ENCODE peak calls at places on chromosomes 4 and X, in nine cellular contexts. Y, N, J, U, K, D, T, B and O are unnamed samples.

GRCh38 chr4:83115000-83115399 is 471 bp upstream of the PLAC8 start:
- DNase-seq in K (no peak), T (peak; percentile 46), N (no peak), U (no peak), J (peak; percentile 29), D (no peak), B (no peak), Y (no peak), O (no peak)

GRCh38 chr4:187972135-187972534 is 23.4 kb upstream of the ZFP42 start:
- DNase-seq in U (no peak), K (no peak), N (no peak), T (no peak), J (no peak), Y (no peak), D (no peak), B (no peak), O (no peak)

GRCh38 chrX:152881289-152881688 is 16.6 kb upstream of the ZNF185 start:
- DNase-seq in J (no peak), N (no peak), Y (no peak), B (no peak), K (no peak), U (no peak), D (no peak), T (no peak), O (no peak)

GRCh38 chr4:110132822-110133719 is 65.3 kb downstream of the ELOVL6 start:
- DNase-seq in Y (no peak), T (no peak), K (peak; percentile 64), J (peak; percentile 11), B (no peak), N (no peak), D (peak; percentile 34), U (no peak), O (no peak)

GRCh38 chr4:53541577-53542206 is 49.6 kb downstream of the LNX1 start:
- DNase-seq in Y (no peak), U (no peak), D (no peak), B (no peak), K (no peak), N (peak; percentile 57), J (peak; percentile 83), T (peak; percentile 88), O (no peak)

GRCh38 chr4:185803015-185803414 is 9.0 kb downstream of the SORBS2 start:
- DNase-seq in Y (no peak), D (no peak), T (peak; percentile 39), J (no peak), B (no peak), U (no peak), N (no peak), K (no peak), O (no peak)

GRCh38 chrX:28039258-28039657 is 58.0 kb upstream of the DCAF8L1 start:
- DNase-seq in K (no peak), B (no peak), N (no peak), J (no peak), D (no peak), T (no peak), Y (no peak), U (no peak), O (no peak)

GRCh38 chr4:153538408-153539057 is 72.4 kb downstream of the TMEM131L start:
- DNase-seq in B (no peak), K (no peak), D (no peak), T (peak; percentile 68), J (no peak), Y (no peak), U (no peak), N (peak; percentile 36), O (no peak)

GRCh38 chrX:70268034-70268433 is at the start of gene ARR3:
- DNase-seq in N (no peak), D (no peak), U (no peak), B (no peak), J (no peak), Y (no peak), K (no peak), T (no peak), O (no peak)

GRCh38 chr4:89119836-89120235 is 8.5 kb downstream of the TIGD2 start:
- DNase-seq in K (no peak), Y (no peak), N (no peak), D (no peak), T (no peak), J (peak; percentile 33), U (no peak), B (no peak), O (no peak)

GRCh38 chr4:53706422-53707032 is 115.2 kb upstream of the LNX1 start:
- DNase-seq in B (no peak), U (peak; percentile 15), N (peak; percentile 40), J (peak; percentile 87), T (peak; percentile 87), D (peak; percentile 32), Y (no peak), K (peak; percentile 56), O (no peak)

GRCh38 chr4:184362338-184362737 is 112.0 kb downstream of the IRF2 start:
- DNase-seq in D (no peak), K (peak; percentile 5), Y (no peak), J (no peak), T (no peak), U (no peak), N (no peak), B (no peak), O (no peak)
- H3K4me1 ChIP-seq in D (no peaks in the 10 kb centered on the region), K (no peaks in the 10 kb centered on the region), Y (no peaks in the 10 kb centered on the region), J (peaks cover 3% of the 10 kb centered on the region), T (no peaks in the 10 kb centered on the region), U (no peaks in the 10 kb centered on the region), N (no peaks in the 10 kb centered on the region), B (peaks cover 1% of the 10 kb centered on the region), O (peaks cover 11% of the 10 kb centered on the region)

GRCh38 chrX:826026-826425 is 195.4 kb downstream of the SHOX start:
- DNase-seq in K (no peak), T (no peak), U (no peak), B (no peak), N (no peak), J (no peak), D (no peak), Y (no peak), O (no peak)
- H3K4me3 ChIP-seq in K (no peak overlapping the region), T (no peak overlapping the region), U (no peak overlapping the region), B (peak overlapping the region; percentile 26), N (no peak overlapping the region), J (no peak overlapping the region), D (no peak overlapping the region), Y (no peak overlapping the region), O (no peak overlapping the region)

GRCh38 chrX:139931646-139932076 is 1.2 kb downstream of the ATP11C start:
- DNase-seq in U (peak; percentile 14), B (no peak), N (peak; percentile 19), D (no peak), K (peak; percentile 53), J (no peak), Y (no peak), T (no peak), O (no peak)

GRCh38 chrX:139932077-139932900 is 564 bp downstream of the ATP11C start:
- DNase-seq in K (no peak), B (peak; percentile 65), D (peak; percentile 47), T (peak; percentile 50), N (peak; percentile 35), Y (peak; percentile 48), J (peak; percentile 31), U (peak; percentile 85), O (peak; percentile 21)

GRCh38 chrX:139929876-139930275 is 3.0 kb downstream of the ATP11C start:
- DNase-seq in B (no peak), Y (no peak), D (no peak), K (no peak), N (no peak), J (no peak), T (no peak), U (no peak), O (no peak)

GRCh38 chrX:139932901-139933796 is at the start of gene ATP11C:
- DNase-seq in J (peak; percentile 80), U (peak; percentile 90), N (peak; percentile 85), Y (peak; percentile 79), D (peak; percentile 85), B (peak; percentile 88), K (peak; percentile 90), T (peak; percentile 92), O (peak; percentile 82)

GRCh38 chrX:139930923-139931645 is 1.8 kb downstream of the ATP11C start:
- DNase-seq in T (peak; percentile 9), U (peak; percentile 28), D (peak; percentile 34), Y (peak; percentile 14), B (no peak), N (no peak), J (peak; percentile 34), K (peak; percentile 62), O (peak; percentile 8)
- H3K27ac ChIP-seq in T (no peak overlapping the region), U (peak overlapping the region; percentile 79), D (peak overlapping the region; percentile 35), Y (peak overlapping the region; percentile 90), B (no peak overlapping the region), N (peak overlapping the region; percentile 90), J (no peak overlapping the region), K (no peak overlapping the region), O (peak overlapping the region; percentile 89)

GRCh38 chrX:79409657-79410056 is 42.5 kb upstream of the ITM2A start:
- DNase-seq in U (no peak), Y (no peak), B (no peak), T (no peak), D (no peak), J (peak; percentile 34), K (no peak), N (no peak), O (no peak)
- H3K4me1 ChIP-seq in U (no peaks in the 10 kb centered on the region), Y (peaks cover 7% of the 10 kb centered on the region), B (no peaks in the 10 kb centered on the region), T (no peaks in the 10 kb centered on the region), D (no peaks in the 10 kb centered on the region), J (no peaks in the 10 kb centered on the region), K (no peaks in the 10 kb centered on the region), N (no peaks in the 10 kb centered on the region), O (no peaks in the 10 kb centered on the region)

GRCh38 chr4:76308548-76308947 is 2.0 kb downstream of the STBD1 start:
- DNase-seq in N (no peak), B (no peak), D (no peak), J (no peak), Y (no peak), K (no peak), U (peak; percentile 47), T (peak; percentile 50), O (peak; percentile 64)
- H3K4me3 ChIP-seq in N (no peak overlapping the region), B (no peak overlapping the region), D (no peak overlapping the region), J (no peak overlapping the region), Y (no peak overlapping the region), K (no peak overlapping the region), U (no peak overlapping the region), T (peak overlapping the region; percentile 3), O (peak overlapping the region; percentile 84)

GRCh38 chrX:11949291-11949690 is 189.0 kb upstream of the FRMPD4 start:
- DNase-seq in D (no peak), K (no peak), J (no peak), T (peak; percentile 64), B (no peak), Y (no peak), U (no peak), N (no peak), O (no peak)

GRCh38 chrX:11954196-11954595 is 184.1 kb upstream of the FRMPD4 start:
- DNase-seq in K (no peak), T (no peak), U (no peak), N (no peak), B (no peak), D (no peak), Y (no peak), J (no peak), O (no peak)

GRCh38 chrX:11952176-11952720 is 186.0 kb upstream of the FRMPD4 start:
- DNase-seq in J (no peak), Y (no peak), T (peak; percentile 64), K (no peak), N (no peak), D (no peak), B (no peak), U (no peak), O (peak; percentile 18)

GRCh38 chrX:11953615-11954014 is 184.7 kb upstream of the FRMPD4 start:
- DNase-seq in K (no peak), U (no peak), Y (no peak), J (peak; percentile 90), N (no peak), D (no peak), T (peak; percentile 54), B (no peak), O (no peak)
- H3K27ac ChIP-seq in K (no peak overlapping the region), U (no peak overlapping the region), Y (no peak overlapping the region), J (peak overlapping the region; percentile 65), N (no peak overlapping the region), D (no peak overlapping the region), T (no peak overlapping the region), B (no peak overlapping the region), O (no peak overlapping the region)

GRCh38 chr4:37597019-37597418 is 89.2 kb downstream of the RELL1 start:
- DNase-seq in U (no peak), Y (no peak), N (no peak), B (no peak), K (no peak), J (no peak), D (no peak), T (peak; percentile 40), O (no peak)
- H3K4me1 ChIP-seq in U (no peaks in the 10 kb centered on the region), Y (no peaks in the 10 kb centered on the region), N (no peaks in the 10 kb centered on the region), B (no peaks in the 10 kb centered on the region), K (no peaks in the 10 kb centered on the region), J (peaks cover 5% of the 10 kb centered on the region), D (no peaks in the 10 kb centered on the region), T (no peaks in the 10 kb centered on the region), O (no peaks in the 10 kb centered on the region)